ENCODE peak calls at places on chromosomes 7 and 10, in nine cellular contexts. V, U, T, E, K, G, A, M and Z are unnamed samples.

GRCh38 chr10:76492026-76492425 is 1060.6 kb downstream of the LRMDA start:
- DNase-seq in V (no peak), U (no peak), T (no peak), E (no peak), K (no peak), G (peak; percentile 61), A (no peak), M (no peak), Z (no peak)

GRCh38 chr10:28975891-28976471 is 298.7 kb downstream of the BAMBI start:
- DNase-seq in V (no peak), U (peak; percentile 14), T (no peak), E (no peak), K (no peak), G (no peak), A (no peak), M (no peak), Z (no peak)

GRCh38 chr7:9102846-9103245 is 669.4 kb downstream of the NXPH1 start:
- DNase-seq in V (no peak), U (no peak), T (no peak), E (no peak), K (no peak), G (no peak), A (no peak), M (no peak), Z (no peak)

GRCh38 chr10:23917251-23917908 is 291.6 kb upstream of the KIAA1217 start:
- DNase-seq in V (no peak), U (no peak), T (no peak), E (no peak), K (no peak), G (no peak), A (no peak), M (no peak), Z (no peak)

GRCh38 chr10:118459642-118460193 is 117.6 kb upstream of the FAM204A start:
- DNase-seq in V (peak; percentile 64), U (peak; percentile 74), T (peak; percentile 55), E (no peak), K (peak; percentile 75), G (peak; percentile 55), A (no peak), M (no peak), Z (peak; percentile 58)

GRCh38 chr10:129969528-129970264 is 5.6 kb upstream of the EBF3 start:
- DNase-seq in V (no peak), U (peak; percentile 24), T (no peak), E (no peak), K (peak; percentile 51), G (no peak), A (no peak), M (peak; percentile 48), Z (no peak)

GRCh38 chr7:140899883-140900282 is 24.8 kb downstream of the BRAF start:
- DNase-seq in V (no peak), U (peak; percentile 20), T (no peak), E (no peak), K (no peak), G (peak; percentile 17), A (no peak), M (no peak), Z (no peak)

GRCh38 chr10:110576220-110576619 is 8.7 kb downstream of the SMC3 start:
- DNase-seq in V (no peak), U (no peak), T (no peak), E (no peak), K (no peak), G (peak; percentile 87), A (no peak), M (no peak), Z (no peak)

GRCh38 chr7:85095357-85095756 is 91.5 kb downstream of the SEMA3D start:
- DNase-seq in V (no peak), U (no peak), T (no peak), E (no peak), K (no peak), G (no peak), A (no peak), M (no peak), Z (no peak)

GRCh38 chr10:101482568-101482967 is 105.5 kb downstream of the POLL start:
- DNase-seq in V (no peak), U (no peak), T (no peak), E (no peak), K (no peak), G (no peak), A (no peak), M (no peak), Z (no peak)

GRCh38 chr10:42149027-42149700 is 489.2 kb downstream of the ZNF33B start:
- DNase-seq in V (no peak), U (no peak), T (peak; percentile 46), E (no peak), K (no peak), G (no peak), A (no peak), M (peak; percentile 66), Z (no peak)

GRCh38 chr7:9835204-9835603 is 1138.5 kb upstream of the PHF14 start:
- DNase-seq in V (no peak), U (no peak), T (no peak), E (no peak), K (no peak), G (no peak), A (no peak), M (no peak), Z (no peak)

GRCh38 chr10:122299423-122300075 is 28.5 kb downstream of the BTBD16 start:
- DNase-seq in V (no peak), U (no peak), T (no peak), E (peak; percentile 85), K (no peak), G (no peak), A (no peak), M (no peak), Z (no peak)

GRCh38 chr7:77415474-77415821 is 701 bp downstream of the GSAP start:
- DNase-seq in V (no peak), U (no peak), T (no peak), E (no peak), K (no peak), G (no peak), A (no peak), M (peak; percentile 93), Z (no peak)

GRCh38 chr10:47262606-47263295 is 37.2 kb upstream of the GDF10 start:
- DNase-seq in V (no peak), U (no peak), T (no peak), E (no peak), K (no peak), G (no peak), A (no peak), M (no peak), Z (no peak)

GRCh38 chr7:2651847-2652735 is 20.3 kb downstream of the TTYH3 start:
- DNase-seq in V (no peak), U (no peak), T (no peak), E (no peak), K (no peak), G (no peak), A (no peak), M (no peak), Z (no peak)
- H3K36me3 ChIP-seq in V (no peaks in the 10 kb centered on the region), U (peaks cover 53% of the 10 kb centered on the region), T (no peaks in the 10 kb centered on the region), E (peaks cover 31% of the 10 kb centered on the region), K (no peaks in the 10 kb centered on the region), G (peaks cover 27% of the 10 kb centered on the region), A (peaks cover 24% of the 10 kb centered on the region), M (no peaks in the 10 kb centered on the region), Z (no peaks in the 10 kb centered on the region)

GRCh38 chr10:62040896-62041295 is 139.4 kb downstream of the ARID5B start:
- DNase-seq in V (no peak), U (no peak), T (no peak), E (no peak), K (no peak), G (no peak), A (no peak), M (no peak), Z (no peak)
- H3K4me1 ChIP-seq in V (peaks cover 19% of the 10 kb centered on the region), U (peaks cover 29% of the 10 kb centered on the region), T (peaks cover 38% of the 10 kb centered on the region), E (peaks cover 74% of the 10 kb centered on the region), K (peaks cover 74% of the 10 kb centered on the region), G (peaks cover 47% of the 10 kb centered on the region), A (peaks cover 93% of the 10 kb centered on the region), M (peaks cover 89% of the 10 kb centered on the region), Z (peaks cover 19% of the 10 kb centered on the region)

GRCh38 chr10:1006573-1006972 is 18.3 kb downstream of the GTPBP4 start:
- DNase-seq in V (no peak), U (no peak), T (no peak), E (no peak), K (no peak), G (no peak), A (no peak), M (no peak), Z (no peak)
- H3K36me3 ChIP-seq in V (peaks cover 6% of the 10 kb centered on the region), U (peaks cover 57% of the 10 kb centered on the region), T (peaks cover 35% of the 10 kb centered on the region), E (peaks cover 94% of the 10 kb centered on the region), K (peaks cover 87% of the 10 kb centered on the region), G (peaks cover 31% of the 10 kb centered on the region), A (peaks cover 66% of the 10 kb centered on the region), M (peaks cover 15% of the 10 kb centered on the region), Z (peaks cover 73% of the 10 kb centered on the region)

GRCh38 chr10:91196268-91197043 is 24.0 kb upstream of the PCGF5 start:
- DNase-seq in V (no peak), U (no peak), T (no peak), E (no peak), K (no peak), G (no peak), A (no peak), M (no peak), Z (no peak)
- H3K4me1 ChIP-seq in V (no peaks in the 10 kb centered on the region), U (peaks cover 4% of the 10 kb centered on the region), T (peaks cover 55% of the 10 kb centered on the region), E (peaks cover 30% of the 10 kb centered on the region), K (peaks cover 41% of the 10 kb centered on the region), G (peaks cover 5% of the 10 kb centered on the region), A (peaks cover 45% of the 10 kb centered on the region), M (peaks cover 48% of the 10 kb centered on the region), Z (peaks cover 45% of the 10 kb centered on the region)

DNA sequence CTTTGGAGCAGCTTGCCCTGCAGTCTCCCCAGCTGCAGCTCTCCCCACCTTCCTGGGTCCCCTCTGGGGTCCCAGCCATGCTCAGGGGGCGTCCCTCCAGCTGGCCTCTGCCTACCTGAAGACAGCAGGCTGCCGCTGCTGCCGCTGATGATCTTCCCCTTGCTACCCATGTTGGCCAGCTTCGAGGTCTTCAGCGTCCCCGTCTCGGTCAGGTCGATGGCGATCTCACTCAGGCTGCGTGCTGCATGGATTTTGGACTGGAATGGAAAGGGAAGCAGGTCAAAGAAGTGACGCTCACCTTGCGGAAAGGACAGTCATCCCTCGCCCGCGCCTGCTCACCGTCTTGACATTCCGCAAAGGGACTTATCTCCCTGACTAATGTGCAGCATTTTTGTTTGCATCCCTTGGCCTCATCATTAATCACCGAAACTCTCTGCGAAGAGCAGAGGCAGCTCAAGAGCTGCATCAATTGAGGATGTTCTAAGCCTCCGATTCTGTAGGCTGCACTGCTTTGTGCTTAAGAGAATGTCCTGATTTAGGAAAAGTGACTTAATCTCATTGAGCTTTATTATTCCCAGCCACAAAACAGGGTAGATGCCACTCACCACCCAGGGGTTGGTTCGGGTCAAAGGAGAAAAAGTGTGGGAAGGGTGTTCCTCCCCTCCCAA is 107.2 kb downstream of the PRPF18 start:
- DNase-seq in V (no peak), U (no peak), T (no peak), E (no peak), K (no peak), G (no peak), A (no peak), M (peak; percentile 69), Z (no peak)
- H3K36me3 ChIP-seq in V (no peaks in the 10 kb centered on the region), U (peaks cover 16% of the 10 kb centered on the region), T (no peaks in the 10 kb centered on the region), E (peaks cover 9% of the 10 kb centered on the region), K (peaks cover 20% of the 10 kb centered on the region), G (peaks cover 33% of the 10 kb centered on the region), A (peaks cover 5% of the 10 kb centered on the region), M (no peaks in the 10 kb centered on the region), Z (no peaks in the 10 kb centered on the region)